ENCODE peak calls at places on chromosomes 2 and 18, in four cellular contexts. M is kidney, Q is dorsolateral prefrontal cortex, U is A549. X is an unnamed sample.

GRCh38 chr2:145845207-145845894 is 1325.4 kb upstream of the ZEB2 start:
- DNase-seq in M (no peak), Q (no peak), U (no peak), X (no peak)

GRCh38 chr2:79717364-79718007 is 204.6 kb downstream of the CTNNA2 start:
- DNase-seq in M (no peak), Q (no peak), U (peak), X (peak)

GRCh38 chr2:186130678-186131511 is 355.2 kb upstream of the ZC3H15 start:
- DNase-seq in M (no peak), Q (no peak), U (no peak), X (no peak)

GRCh38 chr18:23573948-23574431 is 12.3 kb downstream of the NPC1 start:
- DNase-seq in M (no peak), Q (no peak), U (no peak), X (no peak)

GRCh38 chr18:32803571-32803970 is 30.7 kb upstream of the KLHL14 start:
- DNase-seq in M (no peak), Q (no peak), U (no peak), X (no peak)

GRCh38 chr2:6896930-6897759 is 19.6 kb downstream of the RSAD2 start:
- DNase-seq in M (no peak), Q (no peak), U (no peak), X (no peak)

GRCh38 chr2:12050381-12050780 is 303.9 kb downstream of the LPIN1 start:
- DNase-seq in M (no peak), Q (no peak), U (peak), X (peak)

GRCh38 chr2:203225423-203226039 is 13.3 kb upstream of the CYP20A1 start:
- DNase-seq in M (no peak), Q (no peak), U (no peak), X (no peak)

GRCh38 chr2:79960035-79960725 is 344.4 kb downstream of the LRRTM1 start:
- DNase-seq in M (no peak), Q (no peak), U (no peak), X (no peak)

GRCh38 chr18:11976882-11977281 is 4.4 kb upstream of the IMPA2 start:
- DNase-seq in M (no peak), Q (no peak), U (no peak), X (peak)

GRCh38 chr2:126673215-126673614 is 17.3 kb downstream of the GYPC start:
- DNase-seq in M (no peak), Q (peak), U (no peak), X (no peak)

GRCh38 chr2:187617120-187617519 is 62.9 kb upstream of the TFPI start:
- DNase-seq in M (no peak), Q (no peak), U (no peak), X (no peak)

GRCh38 chr2:231709981-231710750 is 1.8 kb downstream of the PTMA start:
- DNase-seq in M (peak), Q (peak), U (peak), X (no peak)

GRCh38 chr2:44981714-44982108 is 27.5 kb downstream of the SIX2 start:
- DNase-seq in M (peak), Q (peak), U (peak), X (no peak)

GRCh38 chr2:170313636-170314348 is 135.8 kb downstream of the MYO3B start:
- DNase-seq in M (no peak), Q (no peak), U (no peak), X (no peak)

GRCh38 chr2:201855356-201855755 is 49.0 kb downstream of the CDK15 start:
- DNase-seq in M (no peak), Q (no peak), U (no peak), X (no peak)

GRCh38 chr2:218984239-218985020 is 554 bp downstream of the FEV start:
- DNase-seq in M (peak), Q (no peak), U (no peak), X (no peak)

GRCh38 chr2:150513647-150514046 is 26.2 kb upstream of the RND3 start:
- DNase-seq in M (no peak), Q (no peak), U (no peak), X (no peak)

GRCh38 chr2:170512271-170512670 is 202.9 kb upstream of the SP5 start:
- DNase-seq in M (no peak), Q (peak), U (no peak), X (no peak)

GRCh38 chr18:22691988-22692710 is 241.0 kb upstream of the RBBP8 start:
- DNase-seq in M (no peak), Q (no peak), U (no peak), X (peak)

GRCh38 chr2:237035781-237036352 is 49.8 kb upstream of the COPS8 start:
- DNase-seq in M (no peak), Q (no peak), U (no peak), X (no peak)

GRCh38 chr2:12334289-12335003 is 382.3 kb upstream of the TRIB2 start:
- DNase-seq in M (no peak), Q (no peak), U (no peak), X (no peak)

GRCh38 chr18:25234740-25235345 is 117.1 kb downstream of the ZNF521 start:
- DNase-seq in M (no peak), Q (no peak), U (no peak), X (no peak)

GRCh38 chr2:2328847-2329246 is 2.2 kb downstream of the MYT1L start:
- DNase-seq in M (no peak), Q (no peak), U (no peak), X (no peak)

GRCh38 chr2:195734395-195734794 is 77.4 kb downstream of the SLC39A10 start:
- DNase-seq in M (no peak), Q (no peak), U (no peak), X (no peak)

GRCh38 chr18:61199131-61199903 is 133.9 kb upstream of the CDH20 start:
- DNase-seq in M (no peak), Q (no peak), U (no peak), X (no peak)

GRCh38 chr2:68319397-68320117 is at the start of gene CNRIP1:
- DNase-seq in M (peak), Q (peak), U (peak), X (peak)

GRCh38 chr2:224145751-224146355 is 106.8 kb upstream of the SERPINE2 start:
- DNase-seq in M (no peak), Q (no peak), U (peak), X (peak)

DNA sequence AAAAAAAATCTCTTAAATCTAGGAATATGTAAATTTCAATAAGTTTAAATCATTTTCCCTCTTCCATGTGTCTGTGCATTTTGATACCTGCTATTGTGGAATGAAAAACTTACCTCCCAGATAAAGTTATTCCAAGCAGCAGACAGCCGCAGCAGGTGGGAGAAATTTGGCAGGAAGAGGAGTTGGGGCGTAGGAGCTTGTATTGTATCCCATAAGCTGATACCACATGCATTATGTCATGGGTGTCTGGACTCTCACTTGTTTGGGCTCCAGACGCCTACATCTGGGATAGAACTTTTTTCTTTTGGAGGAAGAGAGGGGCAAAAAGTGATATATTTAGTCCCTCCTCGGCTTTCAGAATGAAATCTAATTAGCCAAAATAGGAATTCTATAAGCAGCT is 59.3 kb upstream of the TCF4 start:
- DNase-seq in M (no peak), Q (no peak), U (no peak), X (no peak)
- TF ChIP-seq CTCF in M (no peak), Q (no peak), U (no peak), X (no peak)

GRCh38 chr2:152409691-152410597 is 75.0 kb downstream of the FMNL2 start:
- DNase-seq in M (no peak), Q (no peak), U (no peak), X (no peak)
- H3K4me3 ChIP-seq in M (no peak), Q (no peak), U (no peak), X (no peak)

DNA sequence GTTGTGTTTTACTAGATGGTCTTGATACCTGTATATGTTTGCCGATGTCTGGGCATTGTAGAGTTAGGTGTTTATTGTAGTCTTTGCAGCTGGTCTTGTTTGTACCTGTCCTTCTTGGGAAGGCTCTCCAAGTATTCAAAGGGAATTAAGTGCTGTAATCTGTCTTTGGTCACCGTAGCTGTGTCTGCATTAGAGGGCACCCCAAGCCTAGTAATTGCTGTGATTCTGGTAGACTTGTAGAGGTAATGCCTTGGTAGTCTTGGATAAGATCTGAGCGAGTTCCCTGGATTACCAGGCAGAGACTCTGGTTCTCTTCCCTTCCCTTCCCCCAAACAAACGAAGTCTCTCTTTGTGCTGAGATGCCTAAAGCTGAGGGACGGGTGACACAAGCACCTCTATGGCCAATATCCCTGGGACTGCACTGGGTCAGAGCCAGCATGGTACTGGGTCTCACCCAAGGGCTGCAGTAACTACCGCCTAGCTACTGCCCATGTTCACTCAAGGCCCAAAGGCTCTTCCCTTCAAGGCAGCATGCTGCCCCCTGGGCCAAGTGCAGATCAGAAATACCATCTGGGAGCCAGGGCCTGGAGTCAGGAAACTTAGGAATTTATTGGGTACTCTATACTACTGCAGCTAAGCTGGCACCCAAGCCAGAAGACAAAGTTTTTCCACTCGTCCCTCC is 27.1 kb downstream of the STPG4 start:
- DNase-seq in M (no peak), Q (no peak), U (no peak), X (no peak)
- TF ChIP-seq CTCF in M (no peak), Q (no peak), U (no peak), X (no peak)

GRCh38 chr2:37637122-37637875 is 34.1 kb downstream of the CDC42EP3 start:
- DNase-seq in M (no peak), Q (no peak), U (no peak), X (no peak)

GRCh38 chr2:37636209-37637077 is 35.0 kb downstream of the CDC42EP3 start:
- DNase-seq in M (no peak), Q (no peak), U (no peak), X (no peak)

GRCh38 chr2:37633838-37634237 is 37.6 kb downstream of the CDC42EP3 start:
- DNase-seq in M (no peak), Q (no peak), U (no peak), X (no peak)

GRCh38 chr2:37634914-37635358 is 36.5 kb downstream of the CDC42EP3 start:
- DNase-seq in M (no peak), Q (no peak), U (no peak), X (no peak)

GRCh38 chr2:37635359-37636208 is 35.9 kb downstream of the CDC42EP3 start:
- DNase-seq in M (no peak), Q (no peak), U (no peak), X (peak)
- H3K4me3 ChIP-seq in M (no peak), Q (no peak), U (no peak), X (no peak)

GRCh38 chr2:229805559-229805958 is 91.2 kb upstream of the DNER start:
- DNase-seq in M (no peak), Q (no peak), U (no peak), X (no peak)

GRCh38 chr2:229798446-229799147 is 84.2 kb upstream of the DNER start:
- DNase-seq in M (no peak), Q (no peak), U (no peak), X (no peak)

GRCh38 chr2:229802785-229803184 is 88.4 kb upstream of the DNER start:
- DNase-seq in M (no peak), Q (no peak), U (no peak), X (no peak)

GRCh38 chr2:229800997-229801754 is 86.8 kb upstream of the DNER start:
- DNase-seq in M (no peak), Q (peak), U (peak), X (no peak)
- TF ChIP-seq CTCF in M (peak), Q (peak), U (peak), X (peak)

DNA sequence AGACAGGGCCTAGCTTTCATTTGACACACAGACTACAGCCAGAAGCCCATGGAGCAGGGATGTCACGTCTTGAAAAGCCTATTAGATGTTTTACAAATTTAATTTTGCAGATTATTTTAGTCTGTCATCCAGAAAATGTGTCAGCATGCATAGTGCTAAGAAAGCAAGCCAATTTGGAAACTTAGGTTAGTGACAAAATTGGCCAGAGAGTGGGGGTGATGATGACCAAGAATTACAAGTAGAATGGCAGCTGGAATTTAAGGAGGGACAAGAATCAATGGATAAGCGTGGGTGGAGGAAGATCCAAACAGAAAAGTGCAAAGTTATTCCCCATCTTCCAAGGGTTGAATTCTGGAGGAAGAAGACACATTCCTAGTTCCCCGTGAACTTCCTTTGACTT is 7.8 kb upstream of the IL1RL2 start:
- DNase-seq in M (no peak), Q (no peak), U (no peak), X (no peak)
- H3K4me3 ChIP-seq in M (no peak), Q (no peak), U (no peak), X (no peak)

DNA sequence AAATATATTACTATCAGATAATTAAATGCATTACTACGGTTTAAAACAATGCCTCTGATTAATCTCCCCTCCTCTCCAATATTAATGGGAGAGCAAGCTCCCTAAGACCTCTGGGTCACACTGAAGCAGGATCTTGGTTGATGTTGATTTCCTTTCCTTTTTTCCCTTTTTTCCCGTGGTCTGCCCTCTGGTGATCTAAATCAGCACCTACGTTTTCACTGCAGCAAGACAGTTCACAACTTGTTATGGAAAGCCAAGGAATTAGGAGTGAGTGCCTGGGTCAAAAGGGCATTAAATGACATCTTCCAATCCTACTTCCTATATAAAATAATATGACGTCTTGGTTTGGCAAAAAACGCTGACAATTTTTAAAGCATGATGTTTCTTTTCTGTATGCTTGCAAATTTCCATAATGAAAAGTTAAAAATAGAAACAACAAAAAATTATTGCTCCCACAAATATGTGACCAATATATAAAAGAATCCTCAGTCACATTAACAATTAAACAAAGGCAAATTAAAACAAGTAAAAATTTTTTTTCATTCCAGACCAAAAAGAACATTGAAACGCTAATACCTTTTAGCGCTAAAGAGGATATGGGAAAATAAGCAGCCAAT is 7.9 kb upstream of the CFAP36 start:
- DNase-seq in M (no peak), Q (no peak), U (peak), X (no peak)
- TF ChIP-seq CTCF in M (peak), Q (peak), U (peak), X (peak)

GRCh38 chr2:172283476-172283875 is 143.9 kb upstream of the ITGA6 start:
- DNase-seq in M (no peak), Q (no peak), U (no peak), X (no peak)
- H3K4me3 ChIP-seq in M (no peak), Q (no peak), U (no peak), X (no peak)

GRCh38 chr2:86301010-86301409 is 36.4 kb downstream of the REEP1 start:
- DNase-seq in M (no peak), Q (no peak), U (no peak), X (no peak)

GRCh38 chr2:86298411-86299390 is 38.7 kb downstream of the REEP1 start:
- DNase-seq in M (no peak), Q (peak), U (peak), X (no peak)

GRCh38 chr2:86301711-86302202 is 35.7 kb downstream of the REEP1 start:
- DNase-seq in M (no peak), Q (no peak), U (no peak), X (no peak)

GRCh38 chr2:86302320-86302719 is 35.1 kb downstream of the REEP1 start:
- DNase-seq in M (no peak), Q (no peak), U (no peak), X (no peak)

GRCh38 chr2:86300496-86300895 is 36.9 kb downstream of the REEP1 start:
- DNase-seq in M (no peak), Q (no peak), U (no peak), X (no peak)
- TF ChIP-seq CTCF in M (no peak), Q (no peak), U (no peak), X (no peak)

GRCh38 chr2:37849908-37850307 is 75.2 kb upstream of the RMDN2 start:
- DNase-seq in M (no peak), Q (no peak), U (no peak), X (no peak)

GRCh38 chr2:37854676-37855282 is 70.3 kb upstream of the RMDN2 start:
- DNase-seq in M (no peak), Q (no peak), U (no peak), X (no peak)

GRCh38 chr2:37852585-37853014 is 72.5 kb upstream of the RMDN2 start:
- DNase-seq in M (no peak), Q (no peak), U (no peak), X (no peak)

GRCh38 chr2:37851428-37851827 is 73.7 kb upstream of the RMDN2 start:
- DNase-seq in M (no peak), Q (no peak), U (no peak), X (no peak)

DNA sequence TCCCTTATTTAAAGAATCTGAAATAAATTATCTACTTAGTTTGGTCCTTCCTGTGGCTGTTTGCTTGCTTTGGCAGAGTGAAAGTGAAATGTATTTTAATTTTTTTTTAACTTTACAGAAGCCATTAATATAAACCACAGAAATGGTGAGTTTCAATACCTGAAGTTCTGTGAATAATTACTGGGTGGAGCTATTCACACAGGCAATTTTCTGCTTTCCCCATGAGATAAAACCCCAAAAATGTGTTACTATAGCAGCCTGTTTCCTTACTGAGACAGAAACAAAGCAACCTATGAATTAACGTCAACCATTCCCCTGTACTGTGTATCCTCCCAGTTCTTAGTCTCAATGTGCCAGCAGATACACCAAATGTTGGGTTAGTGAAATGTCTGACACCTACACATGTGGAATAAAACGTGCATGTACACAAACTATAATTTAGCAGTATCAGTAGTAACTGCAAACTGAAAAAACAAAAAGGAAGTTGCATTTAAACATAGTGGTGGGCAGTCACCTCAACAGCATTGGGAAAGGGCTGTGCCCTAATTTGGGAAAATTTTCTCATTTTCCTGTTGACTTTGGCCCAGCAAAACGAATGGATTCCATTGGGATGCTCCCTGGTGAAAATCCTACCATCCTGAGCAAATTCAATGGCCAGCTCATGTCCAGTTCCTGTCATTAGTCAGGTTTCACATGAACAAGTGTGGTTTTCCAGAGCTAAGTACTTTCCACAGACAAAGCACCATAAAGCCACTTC is 73.1 kb upstream of the RMDN2 start:
- DNase-seq in M (no peak), Q (no peak), U (no peak), X (no peak)
- H3K4me3 ChIP-seq in M (no peak), Q (no peak), U (no peak), X (no peak)